ENCODE peak calls at places on chromosomes 16 and 17, in four cellular contexts. M, C, G and S are unnamed samples.

GRCh38 chr17:58995247-58995940 is 111.3 kb downstream of the TRIM37 start:
- DNase-seq in C (no peak), G (no peak), M (no peak), S (no peak)

GRCh38 chr16:84084570-84085270 is 32.0 kb downstream of the MBTPS1 start:
- DNase-seq in G (peak; percentile 78), M (peak; percentile 57), C (peak; percentile 79), S (peak; percentile 64)

GRCh38 chr16:71746442-71747046 is 22.0 kb upstream of the PHLPP2 start:
- DNase-seq in G (peak; percentile 51), C (peak; percentile 46), M (no peak), S (peak; percentile 26)

GRCh38 chr17:2391597-2392251 is 9.1 kb downstream of the MNT start:
- DNase-seq in M (no peak), G (no peak), C (no peak), S (no peak)

GRCh38 chr16:72139908-72140307 is 32.0 kb downstream of the PMFBP1 start:
- DNase-seq in C (no peak), M (no peak), G (no peak), S (no peak)

GRCh38 chr16:23131841-23132576 is 17.2 kb downstream of the USP31 start:
- DNase-seq in C (no peak), G (no peak), M (no peak), S (no peak)

GRCh38 chr17:47776330-47777197 is 43.5 kb downstream of the TBX21 start:
- DNase-seq in C (peak; percentile 71), M (peak; percentile 17), G (peak; percentile 47), S (peak; percentile 54)

GRCh38 chr16:28494141-28494851 is at the start of gene APOBR:
- DNase-seq in G (no peak), M (no peak), C (peak; percentile 39), S (no peak)

GRCh38 chr17:18980682-18981384 is 23.7 kb downstream of the FAM83G start:
- DNase-seq in G (peak; percentile 60), C (no peak), M (no peak), S (no peak)

GRCh38 chr16:79430129-79430789 is 170.3 kb downstream of the MAF start:
- DNase-seq in C (no peak), M (no peak), G (no peak), S (no peak)

GRCh38 chr16:55955439-55955838 is 80.3 kb upstream of the CES5A start:
- DNase-seq in C (no peak), M (no peak), G (no peak), S (no peak)

GRCh38 chr17:50297407-50297865 is 23.2 kb downstream of the TMEM92 start:
- DNase-seq in M (peak; percentile 42), G (peak; percentile 75), C (peak; percentile 86), S (peak; percentile 80)

GRCh38 chr17:76720941-76721340 is 5.5 kb downstream of the JMJD6 start:
- DNase-seq in G (no peak), C (no peak), M (no peak), S (no peak)

GRCh38 chr16:30893082-30893743 is 664 bp downstream of the BCL7C start:
- DNase-seq in G (no peak), C (peak; percentile 58), M (no peak), S (no peak)

GRCh38 chr16:89613101-89613953 is at the start of gene DPEP1:
- DNase-seq in M (no peak), G (no peak), C (no peak), S (no peak)

GRCh38 chr17:38558751-38559024 is 47.1 kb downstream of the SRCIN1 start:
- DNase-seq in C (no peak), G (no peak), M (no peak), S (no peak)

GRCh38 chr16:11139624-11140375 is 116.2 kb downstream of the SOCS1 start:
- DNase-seq in G (peak; percentile 62), C (no peak), M (no peak), S (peak; percentile 13)

GRCh38 chr16:27264151-27264550 is 4.4 kb downstream of the NSMCE1 start:
- DNase-seq in C (no peak), G (peak; percentile 85), M (no peak), S (peak; percentile 57)

GRCh38 chr16:30896203-30896889 is at the start of gene CTF1:
- DNase-seq in C (peak; percentile 82), G (peak; percentile 39), M (no peak), S (peak; percentile 65)

GRCh38 chr16:88558457-88559442 is 11.5 kb upstream of the ZC3H18 start:
- DNase-seq in C (peak; percentile 79), M (no peak), G (peak; percentile 82), S (peak; percentile 64)

GRCh38 chr16:83924686-83925085 is 25.8 kb downstream of the MLYCD start:
- DNase-seq in C (no peak), M (no peak), G (no peak), S (no peak)

GRCh38 chr17:15185625-15185991 is 79.5 kb downstream of the PMP22 start:
- DNase-seq in C (no peak), M (no peak), G (no peak), S (no peak)
- TF ChIP-seq TCF7L2 in C (no peak), M (no peak), G (no peak), S (no peak)

GRCh38 chr17:44309472-44309871 is 1.1 kb downstream of the RUNDC3A start:
- DNase-seq in C (no peak), G (no peak), M (no peak), S (no peak)
- TF ChIP-seq TCF7L2 in C (no peak), G (no peak), M (no peak), S (no peak)

GRCh38 chr17:3666516-3666915 is 1.9 kb downstream of the TAX1BP3 start:
- DNase-seq in M (no peak), G (no peak), C (no peak), S (no peak)
- TF ChIP-seq TCF7L2 in M (no peak), G (no peak), C (no peak), S (no peak)

GRCh38 chr17:41571561-41572434 is at the start of gene KRT9:
- DNase-seq in M (no peak), G (no peak), C (no peak), S (no peak)
- TF ChIP-seq TCF7L2 in M (no peak), G (no peak), C (no peak), S (no peak)

GRCh38 chr17:27565874-27566672 is 64.9 kb upstream of the LGALS9 start:
- DNase-seq in G (no peak), C (no peak), M (no peak), S (no peak)
- TF ChIP-seq TCF7L2 in G (no peak), C (no peak), M (no peak), S (no peak)

DNA sequence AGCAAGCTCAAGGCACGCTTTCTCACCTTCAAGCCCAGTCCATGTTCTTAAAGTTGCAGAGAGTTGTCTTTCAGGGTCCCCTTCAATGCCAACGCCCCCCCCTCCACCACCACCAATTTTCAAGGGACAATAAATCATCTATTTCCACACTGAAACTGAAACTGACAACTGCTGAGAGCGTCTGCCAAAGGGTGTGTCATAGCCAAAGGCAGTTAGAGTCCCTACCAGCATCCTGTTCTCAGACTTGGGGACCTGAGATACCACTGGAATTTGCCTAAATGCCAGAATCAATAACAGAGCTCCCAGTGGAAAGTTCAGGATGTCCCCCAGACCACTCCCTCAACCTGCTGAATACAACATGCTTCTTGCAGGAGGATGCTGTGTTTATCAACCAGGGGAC is 133.2 kb upstream of the SOX9 start:
- DNase-seq in C (no peak), G (no peak), M (no peak), S (no peak)
- TF ChIP-seq TCF7L2 in C (no peak), G (no peak), M (no peak), S (no peak)